ENCODE peak calls at places on chromosomes 12 and 14, in six cellular contexts. E, L, K, R, F and J are unnamed samples.

GRCh38 chr14:21263284-21264024 is 5.8 kb downstream of the HNRNPC start:
- DNase-seq in E (no peak), L (no peak), K (no peak), R (no peak), F (peak), J (no peak)

GRCh38 chr12:75116611-75117010 is 93.0 kb downstream of the KCNC2 start:
- DNase-seq in E (no peak), L (no peak), K (no peak), R (no peak), F (no peak), J (no peak)

GRCh38 chr14:104900639-104901512 is 23.8 kb upstream of the PLD4 start:
- DNase-seq in E (no peak), L (peak), K (peak), R (no peak), F (no peak), J (no peak)

GRCh38 chr12:98146043-98146442 is 369.3 kb upstream of the TMPO start:
- DNase-seq in E (no peak), L (no peak), K (no peak), R (no peak), F (no peak), J (no peak)

GRCh38 chr12:112944028-112944690 is 5.9 kb downstream of the OAS3 start:
- DNase-seq in E (peak), L (no peak), K (no peak), R (no peak), F (no peak), J (no peak)

GRCh38 chr12:74586251-74586650 is 48.6 kb downstream of the ATXN7L3B start:
- DNase-seq in E (no peak), L (no peak), K (no peak), R (no peak), F (no peak), J (no peak)

GRCh38 chr14:22472935-22473854 is 115.8 kb downstream of the DAD1 start:
- DNase-seq in E (peak), L (no peak), K (peak), R (peak), F (no peak), J (peak)

GRCh38 chr14:50808053-50808452 is 22.9 kb downstream of the NIN start:
- DNase-seq in E (no peak), L (no peak), K (no peak), R (no peak), F (no peak), J (no peak)

GRCh38 chr14:85533821-85534271 is 3.9 kb downstream of the FLRT2 start:
- DNase-seq in E (no peak), L (peak), K (peak), R (peak), F (no peak), J (no peak)

GRCh38 chr14:106491851-106492250 is 965.5 kb downstream of the TMEM121 start:
- DNase-seq in E (no peak), L (no peak), K (no peak), R (no peak), F (no peak), J (no peak)

GRCh38 chr12:57214398-57214781 is 2.2 kb upstream of the NXPH4 start:
- DNase-seq in E (peak), L (no peak), K (peak), R (no peak), F (no peak), J (peak)

GRCh38 chr12:71164877-71165197 is 7.0 kb upstream of the TSPAN8 start:
- DNase-seq in E (peak), L (no peak), K (no peak), R (peak), F (peak), J (no peak)

GRCh38 chr12:94207467-94208432 is 59.4 kb downstream of the PLXNC1 start:
- DNase-seq in E (peak), L (no peak), K (peak), R (no peak), F (no peak), J (peak)

GRCh38 chr12:39831587-39832315 is 212.1 kb upstream of the ABCD2 start:
- DNase-seq in E (peak), L (no peak), K (no peak), R (peak), F (peak), J (no peak)

GRCh38 chr12:132836803-132837331 is 8.2 kb upstream of the GOLGA3 start:
- DNase-seq in E (no peak), L (no peak), K (peak), R (no peak), F (no peak), J (no peak)

GRCh38 chr12:132522586-132523380 is 32.8 kb downstream of the FBRSL1 start:
- DNase-seq in E (no peak), L (no peak), K (no peak), R (no peak), F (no peak), J (no peak)

DNA sequence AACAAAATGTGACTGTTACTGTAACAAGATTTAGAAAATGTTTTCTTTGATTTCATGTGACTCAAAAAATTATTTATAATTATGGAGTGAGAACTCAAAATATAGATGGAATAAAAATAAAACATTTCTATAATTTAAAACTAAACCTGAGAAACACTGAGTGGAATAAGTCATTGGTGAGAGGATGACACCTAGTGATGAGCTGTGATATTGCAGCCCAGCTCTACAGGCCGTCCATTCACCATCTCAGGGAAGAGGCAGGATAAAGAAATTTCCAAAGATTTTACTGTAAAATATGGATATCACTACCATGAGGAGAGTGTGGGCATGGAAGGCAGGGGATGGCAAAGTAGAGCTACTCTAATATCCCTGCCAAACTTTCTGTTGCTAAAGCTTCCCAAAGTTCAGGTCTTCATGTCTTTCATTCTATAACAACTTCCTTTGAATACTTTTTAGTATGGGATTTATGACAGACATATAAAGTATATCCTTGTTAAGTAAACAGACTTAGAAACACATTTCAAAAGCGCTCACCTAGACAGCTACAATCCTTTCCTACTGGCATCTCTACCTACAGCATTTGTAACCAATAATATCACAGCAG is 308.0 kb downstream of the ITPR2 start:
- DNase-seq in E (peak), L (no peak), K (no peak), R (peak), F (no peak), J (no peak)
- TF ChIP-seq CTCF in E (peak), L (peak), K (peak), R (peak), F (peak), J (peak)

GRCh38 chr12:116434155-116435065 is 124.8 kb upstream of the MAP1LC3B2 start:
- DNase-seq in E (peak), L (peak), K (no peak), R (peak), F (peak), J (no peak)
- TF ChIP-seq CTCF in E (no peak), L (no peak), K (no peak), R (no peak), F (no peak), J (no peak)

DNA sequence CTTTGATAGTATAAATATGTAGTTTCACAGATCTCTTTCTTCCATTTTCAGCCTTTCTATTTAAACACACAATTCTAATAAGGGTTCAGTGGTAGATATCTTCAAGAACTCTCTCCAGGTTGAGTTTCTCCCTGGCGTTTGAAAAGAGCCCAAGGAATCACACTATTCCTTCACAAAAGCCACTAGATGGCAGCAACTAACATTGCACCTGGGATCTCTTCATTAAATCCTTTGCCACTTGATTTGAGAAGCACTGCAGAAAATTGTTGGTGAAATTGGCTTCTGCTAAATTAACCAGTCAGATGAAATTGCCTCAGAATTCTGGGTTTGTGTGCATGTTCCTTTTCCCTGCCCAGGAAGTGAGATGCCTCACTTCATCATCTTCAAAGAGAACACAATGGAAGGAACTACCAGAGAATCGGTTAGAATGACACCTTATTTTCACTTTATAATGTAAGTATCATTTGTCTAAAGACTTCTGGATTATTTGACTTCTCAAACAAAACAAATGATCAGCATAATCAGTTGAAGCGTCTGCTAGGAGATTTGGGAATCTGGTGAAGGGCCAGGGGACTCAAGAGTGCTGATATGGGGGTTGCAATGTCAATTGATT is 6.8 kb downstream of the CCDC198 start:
- DNase-seq in E (peak), L (no peak), K (peak), R (peak), F (peak), J (no peak)
- TF ChIP-seq CTCF in E (peak), L (peak), K (peak), R (peak), F (peak), J (no peak)

DNA sequence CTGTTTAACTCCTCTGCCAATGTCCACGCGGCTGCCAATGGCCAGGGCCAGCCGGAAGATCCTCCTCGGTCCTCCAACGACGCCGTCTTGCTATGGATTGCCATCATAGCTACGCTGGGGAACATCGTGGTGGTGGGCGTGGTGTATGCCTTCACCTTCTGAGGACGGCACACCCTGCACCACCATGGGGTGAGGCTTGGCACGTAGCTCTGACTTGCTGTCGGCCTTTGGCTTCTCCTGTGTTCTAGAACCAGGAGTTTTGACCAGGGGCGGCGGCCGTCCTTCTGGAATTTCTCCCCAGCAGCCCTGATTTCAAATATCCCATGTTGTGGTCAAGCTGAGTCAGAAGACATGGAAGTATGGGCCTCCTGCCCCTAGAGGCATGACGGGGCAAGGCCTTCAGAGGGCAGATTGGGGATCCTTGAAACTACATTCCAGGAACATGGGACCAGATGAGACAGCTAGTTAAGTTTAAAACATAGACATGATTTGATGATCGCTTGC is 47.5 kb downstream of the C14orf132 start:
- DNase-seq in E (peak), L (no peak), K (no peak), R (peak), F (peak), J (no peak)
- TF ChIP-seq CTCF in E (no peak), L (no peak), K (no peak), R (peak), F (peak), J (no peak)

DNA sequence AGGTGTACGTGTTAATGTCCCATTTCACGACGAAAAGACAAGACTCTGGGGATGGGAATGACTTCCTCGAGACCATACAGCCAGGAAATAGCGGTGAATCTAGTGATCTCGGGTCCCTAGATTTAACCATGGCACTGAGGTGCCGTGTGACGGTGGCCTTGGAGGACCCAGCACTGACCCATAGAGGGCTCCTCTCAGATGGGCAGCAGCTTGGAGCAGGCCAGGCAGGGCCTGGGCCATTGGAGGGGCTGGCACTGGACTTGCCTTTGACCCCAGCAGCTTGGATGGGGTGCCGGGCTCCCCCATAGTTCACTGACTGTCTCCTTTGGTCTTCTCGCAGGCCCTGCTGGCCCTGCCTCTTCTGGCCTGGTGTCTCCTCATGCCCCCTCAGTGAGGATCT is 5.4 kb downstream of the TCL1B start:
- DNase-seq in E (no peak), L (no peak), K (no peak), R (no peak), F (no peak), J (no peak)
- TF ChIP-seq CTCF in E (no peak), L (no peak), K (no peak), R (no peak), F (no peak), J (no peak)

GRCh38 chr12:6961278-6961694 is 9.2 kb downstream of the PHB2 start:
- DNase-seq in E (peak), L (peak), K (peak), R (peak), F (peak), J (peak)

GRCh38 chr12:6958609-6959375 is 7.6 kb downstream of the PTPN6 start:
- DNase-seq in E (no peak), L (peak), K (peak), R (no peak), F (no peak), J (peak)

GRCh38 chr12:6961695-6962284 is 8.7 kb downstream of the PHB2 start:
- DNase-seq in E (peak), L (peak), K (peak), R (peak), F (peak), J (no peak)

GRCh38 chr12:6959376-6960290 is 8.5 kb downstream of the PTPN6 start:
- DNase-seq in E (no peak), L (no peak), K (no peak), R (no peak), F (no peak), J (no peak)

GRCh38 chr12:6960291-6961277 is 9.4 kb downstream of the PTPN6 start:
- DNase-seq in E (no peak), L (no peak), K (peak), R (no peak), F (peak), J (no peak)
- TF ChIP-seq CTCF in E (no peak), L (no peak), K (peak), R (no peak), F (no peak), J (peak)

GRCh38 chr12:120260607-120261006 is 4.9 kb downstream of the PXN start:
- DNase-seq in E (no peak), L (no peak), K (no peak), R (no peak), F (no peak), J (no peak)
- TF ChIP-seq CTCF in E (no peak), L (no peak), K (no peak), R (no peak), F (no peak), J (no peak)